ENCODE peak calls at places on chromosomes 6 and 20, in five cellular contexts. C is AG08396; I is esophagus squamous epithelium; E is stimulated activated CD4-positive, alpha-beta T cell treated with anti-CD3 and anti-CD28 coated beads, Interleukin-4, amount 100 ng/mL, for 24 hours; F is cardiac fibroblast. S is an unnamed sample.
A peak's percentile ranks its signal among the peaks of the same experiment; 100 is the strongest.

GRCh38 chr6:133343220-133343619 is 102.1 kb downstream of the EYA4 start:
- DNase-seq in E (no peak), F (no peak), C (no peak), I (no peak), S (no peak)

GRCh38 chr6:142698751-142699150 is 246.2 kb downstream of the HIVEP2 start:
- DNase-seq in E (no peak), F (no peak), I (no peak), C (no peak), S (no peak)

GRCh38 chr20:3330046-3330741 is 77.3 kb downstream of the DNAAF9 start:
- DNase-seq in E (no peak), F (peak; percentile 53), I (no peak), C (no peak), S (no peak)

GRCh38 chr6:96468681-96469224 is 52.9 kb upstream of the UFL1 start:
- DNase-seq in E (no peak), C (no peak), I (no peak), F (no peak), S (no peak)

GRCh38 chr20:41969656-41970055 is 351.5 kb upstream of the CHD6 start:
- DNase-seq in F (no peak), I (no peak), E (no peak), C (no peak), S (no peak)

GRCh38 chr20:47392721-47393073 is 36.2 kb upstream of the ZMYND8 start:
- DNase-seq in I (no peak), C (no peak), F (peak; percentile 79), E (no peak), S (peak; percentile 64)

GRCh38 chr6:111687652-111688051 is 82.0 kb upstream of the TRAF3IP2 start:
- DNase-seq in F (no peak), C (no peak), I (no peak), E (no peak), S (no peak)

GRCh38 chr6:31622678-31623077 is 2.2 kb downstream of the PRRC2A start:
- DNase-seq in I (no peak), C (no peak), F (no peak), E (no peak), S (no peak)

GRCh38 chr20:19886666-19887288 is 128.7 kb downstream of the RIN2 start:
- DNase-seq in C (no peak), E (no peak), F (peak; percentile 44), I (no peak), S (no peak)

GRCh38 chr6:44353336-44353735 is 10.9 kb downstream of the SPATS1 start:
- DNase-seq in E (no peak), F (no peak), C (no peak), I (no peak), S (no peak)

GRCh38 chr6:165515963-165516624 is 146.9 kb downstream of the PDE10A start:
- DNase-seq in I (no peak), F (peak; percentile 69), C (no peak), E (no peak), S (peak; percentile 10)

GRCh38 chr6:169291148-169291547 is 37.5 kb upstream of the THBS2 start:
- DNase-seq in F (no peak), E (no peak), C (no peak), I (no peak), S (no peak)

GRCh38 chr6:145206247-145206907 is 528.9 kb downstream of the EPM2A start:
- DNase-seq in I (no peak), E (no peak), F (peak; percentile 59), C (peak; percentile 13), S (no peak)

GRCh38 chr6:5357486-5357885 is 96.2 kb downstream of the FARS2 start:
- DNase-seq in C (no peak), I (no peak), E (no peak), F (no peak), S (no peak)

GRCh38 chr6:37684801-37685200 is 12.9 kb downstream of the MDGA1 start:
- DNase-seq in C (no peak), F (no peak), E (no peak), I (no peak), S (no peak)

GRCh38 chr6:134816780-134817179 is 133.1 kb downstream of the ALDH8A1 start:
- DNase-seq in I (no peak), C (no peak), F (peak; percentile 65), E (no peak), S (no peak)

GRCh38 chr6:64949257-64949656 is 757.8 kb downstream of the EYS start:
- DNase-seq in C (no peak), I (no peak), F (no peak), E (no peak), S (no peak)

GRCh38 chr6:95614094-95614493 is 36.8 kb downstream of the MANEA start:
- DNase-seq in F (peak; percentile 52), I (no peak), C (peak; percentile 5), E (no peak), S (no peak)

GRCh38 chr6:141202641-141203040 is 930.1 kb upstream of the GJE1 start:
- DNase-seq in E (no peak), I (no peak), F (no peak), C (no peak), S (no peak)

GRCh38 chr6:130434174-130434873 is 68.5 kb downstream of the TMEM200A start:
- DNase-seq in I (no peak), F (peak; percentile 46), C (no peak), E (no peak), S (no peak)

GRCh38 chr20:51607170-51607569 is 64.7 kb upstream of the NFATC2 start:
- DNase-seq in F (no peak), C (no peak), E (no peak), I (no peak), S (no peak)

GRCh38 chr20:57481281-57481711 is 43.6 kb downstream of the CTCFL start:
- DNase-seq in I (no peak), F (no peak), E (no peak), C (no peak), S (no peak)

GRCh38 chr6:166905505-166906134 is 50.7 kb downstream of the RNASET2 start:
- DNase-seq in C (no peak), F (no peak), I (no peak), E (no peak), S (no peak)

GRCh38 chr6:69643688-69644087 is 153.1 kb downstream of the LMBRD1 start:
- DNase-seq in F (no peak), I (no peak), E (no peak), C (no peak), S (no peak)

GRCh38 chr6:157571269-157571668 is 190.3 kb downstream of the ZDHHC14 start:
- DNase-seq in I (no peak), E (no peak), F (no peak), C (no peak), S (no peak)

GRCh38 chr6:157323924-157324276 is 581 bp upstream of the TMEM242 start:
- DNase-seq in C (peak; percentile 71), E (peak; percentile 26), I (no peak), F (peak; percentile 83), S (peak; percentile 58)

GRCh38 chr6:39035689-39036088 is 12.9 kb upstream of the GLP1R start:
- DNase-seq in I (no peak), F (no peak), E (no peak), C (no peak), S (no peak)

GRCh38 chr6:105504660-105505059 is 101.8 kb upstream of the PREP start:
- DNase-seq in F (no peak), I (no peak), C (no peak), E (no peak), S (no peak)

GRCh38 chr6:143575440-143575839 is 63.9 kb upstream of the FUCA2 start:
- DNase-seq in C (peak; percentile 72), E (peak; percentile 67), F (peak; percentile 92), I (no peak), S (peak; percentile 65)

GRCh38 chr6:16163535-16164300 is 34.8 kb downstream of the MYLIP start:
- DNase-seq in F (peak; percentile 35), I (no peak), C (no peak), E (no peak), S (no peak)

GRCh38 chr6:140602843-140603242 is 1228.4 kb upstream of the CITED2 start:
- DNase-seq in C (no peak), E (no peak), F (no peak), I (no peak), S (no peak)

GRCh38 chr6:128725271-128726233 is 157.4 kb upstream of the LAMA2 start:
- DNase-seq in F (peak; percentile 67), I (no peak), C (peak; percentile 32), E (peak; percentile 23), S (peak; percentile 3)

GRCh38 chr6:128412680-128413079 is 107.7 kb downstream of the PTPRK start:
- DNase-seq in C (no peak), E (no peak), I (no peak), F (no peak), S (no peak)

GRCh38 chr6:160767647-160768019 is 65.6 kb downstream of the PLG start:
- DNase-seq in C (no peak), I (no peak), F (no peak), E (no peak), S (no peak)

GRCh38 chr20:40279390-40279789 is 409.6 kb downstream of the MAFB start:
- DNase-seq in F (peak; percentile 61), I (no peak), E (no peak), C (peak; percentile 70), S (peak; percentile 82)

GRCh38 chr6:105879902-105880547 is 206.1 kb upstream of the PRDM1 start:
- DNase-seq in E (peak; percentile 50), F (no peak), I (no peak), C (no peak), S (no peak)

GRCh38 chr6:94494500-94494899 is 1075.1 kb upstream of the EPHA7 start:
- DNase-seq in C (no peak), E (no peak), I (no peak), F (no peak), S (no peak)